ENCODE peak calls at places on chromosomes 4 and X, in four cellular contexts. P is AG08396, X is fibroblast of pulmonary artery, D is ACHN. G is an unnamed sample.

GRCh38 chr4:52877006-52877405 is 14.9 kb downstream of the RASL11B start:
- DNase-seq in X (no peak), P (no peak), D (no peak), G (no peak)

GRCh38 chr4:6955261-6955911 is 45.8 kb downstream of the TBC1D14 start:
- DNase-seq in D (no peak), P (no peak), X (no peak), G (peak)

GRCh38 chrX:139931646-139932076 is 1.2 kb downstream of the ATP11C start:
- DNase-seq in D (no peak), P (no peak), X (no peak), G (no peak)

GRCh38 chrX:13165747-13166146 is 121.3 kb upstream of the FAM9C start:
- DNase-seq in D (no peak), X (no peak), P (no peak), G (no peak)

GRCh38 chrX:123185714-123186113 is 1.6 kb downstream of the GRIA3 start:
- DNase-seq in P (no peak), D (no peak), X (no peak), G (no peak)

GRCh38 chr4:111454961-111455360 is 690.3 kb upstream of the FAM241A start:
- DNase-seq in D (no peak), X (peak), P (no peak), G (no peak)

GRCh38 chr4:89078300-89078699 is 21.3 kb upstream of the FAM13A start:
- DNase-seq in P (no peak), X (no peak), D (no peak), G (no peak)

GRCh38 chr4:88446124-88446523 is 10.8 kb upstream of the HERC5 start:
- DNase-seq in P (no peak), D (no peak), X (peak), G (no peak)

GRCh38 chr4:11724731-11725130 is 296.0 kb upstream of the HS3ST1 start:
- DNase-seq in D (no peak), X (peak), P (no peak), G (no peak)

GRCh38 chr4:112819729-112820128 is 182.8 kb downstream of the LARP7 start:
- DNase-seq in D (peak), P (no peak), X (no peak), G (no peak)

GRCh38 chr4:118351851-118352827 is 664 bp downstream of the PRSS12 start:
- DNase-seq in X (peak), P (peak), D (no peak), G (no peak)

GRCh38 chr4:150943126-150943525 is 72.0 kb downstream of the LRBA start:
- DNase-seq in P (no peak), D (no peak), X (no peak), G (no peak)

GRCh38 chr4:104488151-104488550 is 6.5 kb downstream of the CXXC4 start:
- DNase-seq in P (no peak), X (no peak), D (no peak), G (no peak)

GRCh38 chr4:7956306-7957112 is 16.8 kb upstream of the AFAP1 start:
- DNase-seq in X (peak), D (no peak), P (peak), G (no peak)

GRCh38 chrX:12994321-12994720 is 19.4 kb downstream of the TMSB4X start:
- DNase-seq in D (no peak), P (no peak), X (no peak), G (peak)

GRCh38 chrX:14380044-14380443 is 149.3 kb upstream of the GLRA2 start:
- DNase-seq in X (no peak), D (no peak), P (no peak), G (no peak)

GRCh38 chr4:115454228-115454627 is 340.8 kb upstream of the NDST4 start:
- DNase-seq in D (no peak), X (no peak), P (no peak), G (no peak)

GRCh38 chr4:123659262-123659661 is 262.7 kb downstream of the SPRY1 start:
- DNase-seq in P (no peak), D (no peak), X (no peak), G (no peak)

GRCh38 chr4:40255722-40256281 is 59.0 kb downstream of the RHOH start:
- DNase-seq in D (peak), P (peak), X (peak), G (peak)

GRCh38 chr4:20019310-20020015 is 232.2 kb upstream of the SLIT2 start:
- DNase-seq in D (no peak), P (no peak), X (no peak), G (no peak)

GRCh38 chr4:4406455-4407298 is 19.8 kb downstream of the NSG1 start:
- DNase-seq in P (no peak), D (no peak), X (no peak), G (no peak)

GRCh38 chr4:145278341-145279121 is 98.1 kb upstream of the OTUD4 start:
- DNase-seq in X (peak), D (no peak), P (no peak), G (no peak)

GRCh38 chrX:41759817-41760216 is 35.8 kb downstream of the GPR82 start:
- DNase-seq in D (peak), X (peak), P (peak), G (peak)

GRCh38 chr4:60962286-60962685 is 237.8 kb upstream of the ADGRL3 start:
- DNase-seq in D (no peak), P (no peak), X (no peak), G (peak)

GRCh38 chrX:70016513-70016912 is 33.2 kb downstream of the AWAT2 start:
- DNase-seq in D (no peak), P (no peak), X (no peak), G (no peak)

GRCh38 chrX:38052096-38052495 is 45.7 kb downstream of the SYTL5 start:
- DNase-seq in P (peak), X (peak), D (no peak), G (no peak)